ENCODE peak calls at places on chromosomes 4 and X, in eight cellular contexts. One of them, this sample, is unnamed.

GRCh38 chr4:37054670-37055069 is 189.9 kb upstream of the NWD2 start:
- DNase-seq in vagina: no peak
- DNase-seq in heart right ventricle: no peak
- DNase-seq in H9: peak; percentile 45
- DNase-seq in left lung: no peak
- DNase-seq in dorsolateral prefrontal cortex: no peak
- DNase-seq in fibroblast of mammary gland: no peak
- DNase-seq in cardiac muscle cell: peak; percentile 19
- DNase-seq in this sample: peak; percentile 59

GRCh38 chrX:38052096-38052495 is 45.7 kb downstream of the SYTL5 start:
- DNase-seq in vagina: no peak
- DNase-seq in heart right ventricle: no peak
- DNase-seq in H9: no peak
- DNase-seq in left lung: no peak
- DNase-seq in dorsolateral prefrontal cortex: no peak
- DNase-seq in fibroblast of mammary gland: peak; percentile 95
- DNase-seq in cardiac muscle cell: no peak
- DNase-seq in this sample: no peak

GRCh38 chr4:151808120-151808529 is 47.3 kb upstream of the GATB start:
- DNase-seq in vagina: no peak
- DNase-seq in heart right ventricle: peak; percentile 18
- DNase-seq in H9: no peak
- DNase-seq in left lung: no peak
- DNase-seq in dorsolateral prefrontal cortex: no peak
- DNase-seq in fibroblast of mammary gland: peak; percentile 37
- DNase-seq in cardiac muscle cell: peak; percentile 12
- DNase-seq in this sample: no peak

GRCh38 chr4:186201535-186202230 is 10.3 kb downstream of the CYP4V2 start:
- DNase-seq in vagina: no peak
- DNase-seq in heart right ventricle: peak; percentile 38
- DNase-seq in H9: peak; percentile 74
- DNase-seq in left lung: no peak
- DNase-seq in dorsolateral prefrontal cortex: no peak
- DNase-seq in fibroblast of mammary gland: peak; percentile 27
- DNase-seq in cardiac muscle cell: peak; percentile 57
- DNase-seq in this sample: peak; percentile 40

GRCh38 chr4:111854494-111855087 is 290.7 kb upstream of the FAM241A start:
- DNase-seq in vagina: no peak
- DNase-seq in heart right ventricle: no peak
- DNase-seq in H9: no peak
- DNase-seq in left lung: no peak
- DNase-seq in dorsolateral prefrontal cortex: no peak
- DNase-seq in fibroblast of mammary gland: peak; percentile 63
- DNase-seq in cardiac muscle cell: peak; percentile 59
- DNase-seq in this sample: no peak

GRCh38 chr4:1843852-1844251 is 12.1 kb downstream of the LETM1 start:
- DNase-seq in vagina: no peak
- DNase-seq in heart right ventricle: peak; percentile 46
- DNase-seq in H9: no peak
- DNase-seq in left lung: no peak
- DNase-seq in dorsolateral prefrontal cortex: peak; percentile 58
- DNase-seq in fibroblast of mammary gland: peak; percentile 76
- DNase-seq in cardiac muscle cell: peak; percentile 42
- DNase-seq in this sample: no peak

GRCh38 chr4:98586231-98586630 is 72.2 kb downstream of the TSPAN5 start:
- DNase-seq in vagina: no peak
- DNase-seq in heart right ventricle: no peak
- DNase-seq in H9: no peak
- DNase-seq in left lung: no peak
- DNase-seq in dorsolateral prefrontal cortex: no peak
- DNase-seq in fibroblast of mammary gland: no peak
- DNase-seq in cardiac muscle cell: no peak
- DNase-seq in this sample: no peak

GRCh38 chrX:115423091-115423490 is 133.6 kb downstream of the LUZP4 start:
- DNase-seq in vagina: no peak
- DNase-seq in heart right ventricle: no peak
- DNase-seq in H9: no peak
- DNase-seq in left lung: no peak
- DNase-seq in dorsolateral prefrontal cortex: no peak
- DNase-seq in fibroblast of mammary gland: no peak
- DNase-seq in cardiac muscle cell: peak; percentile 61
- DNase-seq in this sample: no peak

GRCh38 chr4:37794046-37794445 is 32.4 kb upstream of the PGM2 start:
- DNase-seq in vagina: no peak
- DNase-seq in heart right ventricle: no peak
- DNase-seq in H9: no peak
- DNase-seq in left lung: no peak
- DNase-seq in dorsolateral prefrontal cortex: no peak
- DNase-seq in fibroblast of mammary gland: peak; percentile 30
- DNase-seq in cardiac muscle cell: no peak
- DNase-seq in this sample: no peak

GRCh38 chrX:150536455-150537116 is 31.8 kb upstream of the MTM1 start:
- DNase-seq in vagina: no peak
- DNase-seq in heart right ventricle: no peak
- DNase-seq in H9: no peak
- DNase-seq in left lung: no peak
- DNase-seq in dorsolateral prefrontal cortex: no peak
- DNase-seq in fibroblast of mammary gland: peak; percentile 7
- DNase-seq in cardiac muscle cell: no peak
- DNase-seq in this sample: no peak
- TF ChIP-seq CTCF in vagina: no peak
- TF ChIP-seq CTCF in heart right ventricle: no peak
- TF ChIP-seq CTCF in H9: peak; percentile 41
- TF ChIP-seq CTCF in left lung: no peak
- TF ChIP-seq CTCF in dorsolateral prefrontal cortex: no peak
- TF ChIP-seq CTCF in fibroblast of mammary gland: peak; percentile 24
- TF ChIP-seq CTCF in cardiac muscle cell: peak; percentile 15
- TF ChIP-seq CTCF in this sample: no peak

GRCh38 chrX:53241558-53241957 is 16.6 kb upstream of the KDM5C start:
- DNase-seq in vagina: no peak
- DNase-seq in heart right ventricle: no peak
- DNase-seq in H9: no peak
- DNase-seq in left lung: no peak
- DNase-seq in dorsolateral prefrontal cortex: no peak
- DNase-seq in fibroblast of mammary gland: no peak
- DNase-seq in cardiac muscle cell: no peak
- DNase-seq in this sample: no peak

GRCh38 chrX:53247928-53248327 is 22.9 kb upstream of the KDM5C start:
- DNase-seq in vagina: no peak
- DNase-seq in heart right ventricle: no peak
- DNase-seq in H9: no peak
- DNase-seq in left lung: no peak
- DNase-seq in dorsolateral prefrontal cortex: no peak
- DNase-seq in fibroblast of mammary gland: no peak
- DNase-seq in cardiac muscle cell: no peak
- DNase-seq in this sample: no peak

GRCh38 chrX:53246231-53246630 is 21.2 kb upstream of the KDM5C start:
- DNase-seq in vagina: no peak
- DNase-seq in heart right ventricle: no peak
- DNase-seq in H9: no peak
- DNase-seq in left lung: no peak
- DNase-seq in dorsolateral prefrontal cortex: no peak
- DNase-seq in fibroblast of mammary gland: no peak
- DNase-seq in cardiac muscle cell: no peak
- DNase-seq in this sample: no peak

GRCh38 chrX:53242310-53242709 is 17.3 kb upstream of the KDM5C start:
- DNase-seq in vagina: no peak
- DNase-seq in heart right ventricle: no peak
- DNase-seq in H9: no peak
- DNase-seq in left lung: no peak
- DNase-seq in dorsolateral prefrontal cortex: no peak
- DNase-seq in fibroblast of mammary gland: no peak
- DNase-seq in cardiac muscle cell: no peak
- DNase-seq in this sample: no peak

GRCh38 chrX:53244610-53245009 is 19.6 kb upstream of the KDM5C start:
- DNase-seq in vagina: no peak
- DNase-seq in heart right ventricle: no peak
- DNase-seq in H9: no peak
- DNase-seq in left lung: no peak
- DNase-seq in dorsolateral prefrontal cortex: no peak
- DNase-seq in fibroblast of mammary gland: no peak
- DNase-seq in cardiac muscle cell: no peak
- DNase-seq in this sample: no peak
- TF ChIP-seq CTCF in vagina: no peak
- TF ChIP-seq CTCF in heart right ventricle: peak; percentile 21
- TF ChIP-seq CTCF in H9: peak; percentile 50
- TF ChIP-seq CTCF in left lung: no peak
- TF ChIP-seq CTCF in dorsolateral prefrontal cortex: peak; percentile 17
- TF ChIP-seq CTCF in fibroblast of mammary gland: peak; percentile 51
- TF ChIP-seq CTCF in cardiac muscle cell: peak; percentile 38
- TF ChIP-seq CTCF in this sample: peak; percentile 46

DNA sequence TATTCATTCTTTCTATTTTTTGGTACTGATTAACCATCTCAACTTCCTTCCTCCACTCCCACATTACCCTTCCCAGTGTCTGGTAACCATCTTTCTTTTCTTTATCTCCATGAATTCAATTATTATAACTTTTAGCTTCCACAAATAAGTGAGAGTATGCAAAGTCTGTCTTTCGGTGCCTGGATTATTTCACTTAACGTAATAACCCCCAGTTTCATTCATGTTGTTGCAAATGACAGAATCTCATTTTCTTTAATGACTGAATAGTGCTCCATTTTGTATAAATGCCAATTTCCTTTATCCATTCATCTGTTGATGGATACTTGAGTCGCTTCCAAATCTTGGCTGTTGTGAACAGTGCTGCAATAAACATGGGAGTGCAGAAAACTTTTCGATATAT is 940.4 kb downstream of the GLUD2 start:
- DNase-seq in vagina: no peak
- DNase-seq in heart right ventricle: no peak
- DNase-seq in H9: no peak
- DNase-seq in left lung: no peak
- DNase-seq in dorsolateral prefrontal cortex: no peak
- DNase-seq in fibroblast of mammary gland: no peak
- DNase-seq in cardiac muscle cell: no peak
- DNase-seq in this sample: no peak
- TF ChIP-seq CTCF in vagina: no peak
- TF ChIP-seq CTCF in heart right ventricle: no peak
- TF ChIP-seq CTCF in H9: no peak
- TF ChIP-seq CTCF in left lung: no peak
- TF ChIP-seq CTCF in dorsolateral prefrontal cortex: no peak
- TF ChIP-seq CTCF in fibroblast of mammary gland: no peak
- TF ChIP-seq CTCF in cardiac muscle cell: no peak
- TF ChIP-seq CTCF in this sample: no peak

GRCh38 chrX:6708676-6709075 is 173.8 kb upstream of the VCX3A start:
- DNase-seq in vagina: no peak
- DNase-seq in heart right ventricle: no peak
- DNase-seq in H9: no peak
- DNase-seq in left lung: no peak
- DNase-seq in dorsolateral prefrontal cortex: no peak
- DNase-seq in fibroblast of mammary gland: no peak
- DNase-seq in cardiac muscle cell: no peak
- DNase-seq in this sample: no peak

GRCh38 chrX:6707497-6707896 is 172.6 kb upstream of the VCX3A start:
- DNase-seq in vagina: no peak
- DNase-seq in heart right ventricle: no peak
- DNase-seq in H9: no peak
- DNase-seq in left lung: no peak
- DNase-seq in dorsolateral prefrontal cortex: no peak
- DNase-seq in fibroblast of mammary gland: no peak
- DNase-seq in cardiac muscle cell: no peak
- DNase-seq in this sample: no peak

GRCh38 chrX:6708041-6708440 is 173.1 kb upstream of the VCX3A start:
- DNase-seq in vagina: no peak
- DNase-seq in heart right ventricle: no peak
- DNase-seq in H9: no peak
- DNase-seq in left lung: no peak
- DNase-seq in dorsolateral prefrontal cortex: no peak
- DNase-seq in fibroblast of mammary gland: no peak
- DNase-seq in cardiac muscle cell: no peak
- DNase-seq in this sample: no peak
- TF ChIP-seq CTCF in vagina: no peak
- TF ChIP-seq CTCF in heart right ventricle: no peak
- TF ChIP-seq CTCF in H9: no peak
- TF ChIP-seq CTCF in left lung: no peak
- TF ChIP-seq CTCF in dorsolateral prefrontal cortex: no peak
- TF ChIP-seq CTCF in fibroblast of mammary gland: no peak
- TF ChIP-seq CTCF in cardiac muscle cell: no peak
- TF ChIP-seq CTCF in this sample: no peak

GRCh38 chr4:147730333-147730732 is 1.6 kb upstream of the ARHGAP10 start:
- DNase-seq in vagina: no peak
- DNase-seq in heart right ventricle: no peak
- DNase-seq in H9: no peak
- DNase-seq in left lung: no peak
- DNase-seq in dorsolateral prefrontal cortex: no peak
- DNase-seq in fibroblast of mammary gland: no peak
- DNase-seq in cardiac muscle cell: no peak
- DNase-seq in this sample: no peak
- TF ChIP-seq CTCF in vagina: no peak
- TF ChIP-seq CTCF in heart right ventricle: no peak
- TF ChIP-seq CTCF in H9: no peak
- TF ChIP-seq CTCF in left lung: no peak
- TF ChIP-seq CTCF in dorsolateral prefrontal cortex: no peak
- TF ChIP-seq CTCF in fibroblast of mammary gland: peak; percentile 5
- TF ChIP-seq CTCF in cardiac muscle cell: no peak
- TF ChIP-seq CTCF in this sample: peak; percentile 42

This sample was measured in glutamatergic neuron.